ENCODE peak calls at places on chromosomes 4 and X, in eight cellular contexts. O, V, C, Q, E, G, P and D are unnamed samples.

GRCh38 chr4:85600501-85600900 is 125.6 kb downstream of the ARHGAP24 start:
- DNase-seq in O (no peak), V (no peak), C (no peak), Q (no peak), E (no peak), G (no peak), P (no peak), D (no peak)

GRCh38 chr4:124874172-124874450 is 161.6 kb upstream of the ANKRD50 start:
- DNase-seq in O (no peak), V (no peak), C (no peak), Q (no peak), E (no peak), G (no peak), P (no peak), D (no peak)

GRCh38 chr4:38982356-38983095 is 49.7 kb downstream of the TMEM156 start:
- DNase-seq in O (no peak), V (no peak), C (no peak), Q (no peak), E (no peak), G (no peak), P (no peak), D (no peak)

GRCh38 chr4:158523990-158524545 is 2.4 kb downstream of the RXFP1 start:
- DNase-seq in O (no peak), V (no peak), C (peak; percentile 4), Q (no peak), E (no peak), G (no peak), P (no peak), D (no peak)

GRCh38 chr4:88937081-88937480 is 119.9 kb downstream of the FAM13A start:
- DNase-seq in O (no peak), V (no peak), C (no peak), Q (peak; percentile 65), E (no peak), G (no peak), P (no peak), D (no peak)

GRCh38 chr4:86664959-86665358 is 70.8 kb downstream of the PTPN13 start:
- DNase-seq in O (no peak), V (no peak), C (no peak), Q (peak; percentile 77), E (no peak), G (no peak), P (no peak), D (no peak)

GRCh38 chrX:47316276-47317025 is 53.9 kb upstream of the ZNF157 start:
- DNase-seq in O (peak; percentile 30), V (no peak), C (no peak), Q (no peak), E (no peak), G (no peak), P (no peak), D (no peak)

GRCh38 chr4:128573781-128574508 is 235.6 kb upstream of the JADE1 start:
- DNase-seq in O (no peak), V (peak; percentile 40), C (no peak), Q (peak; percentile 91), E (no peak), G (no peak), P (peak; percentile 27), D (no peak)

GRCh38 chrX:115190636-115191489 is 1.7 kb downstream of the RBMXL3 start:
- DNase-seq in O (no peak), V (no peak), C (no peak), Q (no peak), E (no peak), G (no peak), P (no peak), D (no peak)

GRCh38 chr4:2792711-2793577 is at the start of gene SH3BP2:
- DNase-seq in O (peak; percentile 95), V (peak; percentile 80), C (peak; percentile 40), Q (peak; percentile 49), E (peak; percentile 91), G (peak; percentile 69), P (peak; percentile 53), D (peak; percentile 94)

GRCh38 chr4:29983890-29984289 is 736.3 kb upstream of the PCDH7 start:
- DNase-seq in O (peak; percentile 17), V (no peak), C (no peak), Q (no peak), E (no peak), G (no peak), P (no peak), D (no peak)

GRCh38 chr4:38313999-38314561 is 349.9 kb upstream of the KLF3 start:
- DNase-seq in O (no peak), V (no peak), C (no peak), Q (peak; percentile 46), E (peak; percentile 89), G (peak; percentile 64), P (peak; percentile 35), D (no peak)

GRCh38 chr4:119041951-119042560 is 93.6 kb upstream of the MYOZ2 start:
- DNase-seq in O (no peak), V (peak; percentile 57), C (peak; percentile 67), Q (peak; percentile 83), E (peak; percentile 85), G (peak; percentile 53), P (peak; percentile 10), D (peak; percentile 45)

GRCh38 chrX:47610506-47610905 is 9.2 kb downstream of the SYN1 start:
- DNase-seq in O (no peak), V (no peak), C (no peak), Q (no peak), E (no peak), G (no peak), P (no peak), D (no peak)

GRCh38 chr4:181770971-181771370 is 472.2 kb upstream of the TENM3 start:
- DNase-seq in O (no peak), V (no peak), C (no peak), Q (peak; percentile 15), E (no peak), G (no peak), P (no peak), D (no peak)

GRCh38 chr4:128811571-128812359 is 2.3 kb downstream of the JADE1 start:
- DNase-seq in O (peak; percentile 97), V (peak; percentile 93), C (peak; percentile 76), Q (peak; percentile 90), E (peak; percentile 94), G (peak; percentile 96), P (peak; percentile 65), D (peak; percentile 93)

GRCh38 chr4:156545003-156545785 is 426.4 kb downstream of the PDGFC start:
- DNase-seq in O (no peak), V (no peak), C (no peak), Q (peak; percentile 15), E (no peak), G (no peak), P (no peak), D (no peak)

GRCh38 chr4:158871050-158871724 is 102.4 kb downstream of the FNIP2 start:
- DNase-seq in O (no peak), V (no peak), C (no peak), Q (no peak), E (no peak), G (peak; percentile 28), P (no peak), D (no peak)

GRCh38 chrX:16712116-16712824 is at the start of gene CTPS2:
- DNase-seq in O (peak; percentile 88), V (peak; percentile 73), C (no peak), Q (peak; percentile 48), E (peak; percentile 73), G (peak; percentile 79), P (peak; percentile 48), D (peak; percentile 41)
- TF ChIP-seq POLR2A in O (no peak), V (peak; percentile 61), C (no peak), Q (no peak), E (peak; percentile 24), G (peak; percentile 76), P (peak; percentile 43), D (no peak)

GRCh38 chr4:6681191-6681590 is 12.5 kb upstream of the S100P start:
- DNase-seq in O (peak; percentile 81), V (no peak), C (no peak), Q (no peak), E (no peak), G (no peak), P (no peak), D (no peak)
- TF ChIP-seq POLR2A in O (no peak), V (no peak), C (no peak), Q (no peak), E (no peak), G (no peak), P (no peak), D (no peak)

GRCh38 chr4:67697860-67698655 is 2.9 kb downstream of the UBA6 start:
- DNase-seq in O (no peak), V (no peak), C (no peak), Q (no peak), E (no peak), G (peak; percentile 52), P (no peak), D (no peak)

GRCh38 chr4:67699603-67700002 is 1.4 kb downstream of the UBA6 start:
- DNase-seq in O (no peak), V (no peak), C (no peak), Q (no peak), E (no peak), G (no peak), P (no peak), D (no peak)

GRCh38 chr4:67700119-67700873 is 659 bp downstream of the UBA6 start:
- DNase-seq in O (no peak), V (peak; percentile 19), C (no peak), Q (peak; percentile 27), E (no peak), G (peak; percentile 25), P (no peak), D (no peak)

GRCh38 chr4:67702166-67702565 is 1.2 kb upstream of the UBA6 start:
- DNase-seq in O (no peak), V (no peak), C (no peak), Q (no peak), E (no peak), G (no peak), P (no peak), D (no peak)

DNA sequence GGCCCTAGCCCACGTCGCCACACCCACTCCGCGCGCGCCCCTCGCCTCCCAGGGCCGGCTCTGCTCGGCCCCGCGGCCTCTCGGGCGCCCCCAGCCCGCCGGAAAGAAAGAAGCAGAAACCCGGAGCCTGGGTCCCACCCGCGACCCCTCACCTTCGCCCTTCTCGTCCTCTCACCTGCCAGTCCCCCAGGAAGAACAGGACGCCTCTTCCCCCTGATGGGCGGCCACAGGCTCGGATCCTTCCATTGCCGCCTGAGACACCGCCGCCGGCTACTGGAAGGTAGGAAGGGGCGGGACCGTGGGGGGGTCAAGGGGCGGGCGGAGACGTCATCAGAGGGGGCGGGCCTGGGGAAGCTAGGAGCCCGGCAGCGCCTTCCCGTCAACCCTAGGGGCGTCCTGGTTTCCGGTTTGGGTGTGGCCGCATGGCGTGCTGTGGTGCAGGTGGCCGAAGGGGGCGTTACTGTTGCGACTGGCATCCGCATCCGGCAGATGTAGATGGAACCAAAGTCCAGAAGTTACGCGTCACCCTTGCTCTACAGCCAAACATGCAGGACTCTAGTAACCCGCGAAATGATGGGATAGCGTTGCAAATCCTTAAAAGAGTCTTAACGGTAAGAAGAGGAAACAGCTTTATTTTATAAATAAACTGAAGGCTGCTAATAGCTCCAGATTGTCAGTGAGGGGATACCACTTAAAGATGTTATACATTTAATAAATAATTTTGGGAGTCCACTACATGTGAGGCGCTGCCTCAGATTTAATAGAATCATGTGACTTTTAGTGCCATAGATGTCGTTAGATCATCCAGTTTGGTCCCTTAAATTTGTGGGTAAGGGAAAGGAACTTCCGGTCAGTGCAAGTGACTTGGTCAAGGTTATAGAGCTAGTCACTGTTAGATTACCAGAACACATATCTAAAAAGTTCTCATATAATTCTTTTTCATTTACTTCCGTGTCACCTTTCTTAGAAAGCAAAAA is at the start of gene UBA6:
- DNase-seq in O (peak; percentile 98), V (peak; percentile 97), C (peak; percentile 93), Q (peak; percentile 96), E (peak; percentile 99), G (peak; percentile 97), P (peak; percentile 68), D (peak; percentile 96)
- TF ChIP-seq POLR2A in O (peak; percentile 21), V (peak; percentile 62), C (peak; percentile 89), Q (peak; percentile 82), E (peak; percentile 35), G (peak; percentile 51), P (peak; percentile 42), D (no peak)

GRCh38 chr4:177713454-177713853 is 271.2 kb upstream of the AGA start:
- DNase-seq in O (no peak), V (no peak), C (no peak), Q (no peak), E (no peak), G (no peak), P (no peak), D (no peak)
- TF ChIP-seq POLR2A in O (no peak), V (no peak), C (no peak), Q (no peak), E (no peak), G (no peak), P (no peak), D (no peak)